ENCODE peak calls at places on chromosomes 6 and 20, in five cellular contexts. C is GM23248, M is cardiac muscle cell, N is left lung, Z is colonic mucosa. R is an unnamed sample. For H3K27me3 and H3K36me3, the result is how much of the 10 kb centered on the place peaks cover.

GRCh38 chr6:41921712-41921998 is 356 bp downstream of the BYSL start:
- DNase-seq in C (peak), M (no peak), N (no peak), Z (no peak), R (no peak)

GRCh38 chr6:68317366-68317765 is 317.7 kb upstream of the ADGRB3 start:
- DNase-seq in C (no peak), Z (no peak), M (no peak), N (no peak), R (no peak)

GRCh38 chr6:150631283-150631981 is 31.7 kb downstream of the PLEKHG1 start:
- DNase-seq in C (no peak), N (peak), Z (no peak), M (no peak), R (no peak)

GRCh38 chr6:158970640-158971291 is 29.2 kb downstream of the RSPH3 start:
- DNase-seq in Z (no peak), M (peak), N (no peak), C (peak), R (no peak)

GRCh38 chr20:12207875-12208274 is 290.2 kb downstream of the BTBD3 start:
- DNase-seq in N (no peak), M (peak), Z (peak), C (peak), R (peak)

GRCh38 chr6:139536751-139537617 is 162.5 kb upstream of the CITED2 start:
- DNase-seq in C (no peak), Z (peak), M (no peak), N (no peak), R (no peak)

GRCh38 chr6:132907915-132908314 is 93.5 kb downstream of the RPS12 start:
- DNase-seq in N (no peak), M (no peak), C (peak), Z (no peak), R (no peak)

GRCh38 chr6:56843476-56844349 is 111.2 kb upstream of the BEND6 start:
- DNase-seq in Z (peak), M (peak), C (peak), N (peak), R (peak)

GRCh38 chr20:50015993-50016770 is 33.4 kb downstream of the SNAI1 start:
- DNase-seq in N (no peak), M (peak), Z (no peak), C (peak), R (peak)

GRCh38 chr20:18632196-18632789 is 44.4 kb downstream of the DTD1 start:
- DNase-seq in M (peak), Z (peak), C (peak), N (peak), R (peak)

DNA sequence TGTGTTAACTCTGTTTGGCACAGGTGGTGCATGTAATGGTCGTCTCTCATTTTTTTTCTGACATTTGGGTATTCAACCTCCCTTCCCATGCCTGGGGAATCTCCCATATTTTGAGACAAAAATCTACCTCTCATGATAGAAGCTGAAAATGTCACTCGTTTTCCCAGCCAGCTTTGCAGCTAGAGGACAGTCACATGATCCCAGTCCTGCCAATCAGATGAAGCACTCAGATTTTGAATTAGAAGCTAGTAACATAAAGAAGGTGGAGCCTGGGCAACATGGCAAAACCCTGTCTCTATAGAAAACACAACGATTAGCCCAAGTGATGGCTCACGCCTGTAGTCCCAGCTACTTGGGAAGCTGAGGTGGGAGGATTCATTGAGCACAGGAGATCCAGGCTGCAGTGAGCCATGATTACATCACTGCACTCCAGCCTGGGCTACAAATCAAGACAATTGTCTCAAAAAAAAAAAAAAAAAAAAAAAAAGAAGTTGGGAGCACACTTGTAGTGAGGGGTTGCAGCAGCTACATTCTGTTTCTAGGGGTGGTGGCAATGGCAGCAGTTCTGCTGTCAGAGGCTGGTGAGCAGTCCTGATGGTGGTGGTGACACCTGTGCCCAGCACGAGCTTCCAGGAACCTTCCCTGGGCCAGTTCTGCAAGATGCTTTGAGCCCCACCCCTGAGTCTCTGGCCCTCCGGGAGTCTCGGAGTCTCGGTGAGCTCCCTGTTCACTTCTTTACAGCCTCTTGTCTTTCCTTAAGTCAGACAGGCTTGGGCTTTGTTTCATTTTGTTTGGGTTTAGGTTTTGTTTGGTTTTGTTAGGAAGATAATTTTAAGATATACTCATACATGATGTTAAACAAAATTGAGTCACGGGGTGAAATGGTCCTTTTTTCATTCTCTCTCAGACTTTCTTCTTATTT is 94.1 kb upstream of the KCNG1 start:
- DNase-seq in M (no peak), Z (no peak), N (no peak), C (peak), R (no peak)
- H3K4me3 ChIP-seq in M (no peak), Z (no peak), N (no peak), C (no peak), R (no peak)

GRCh38 chr20:21110811-21111210 is 4.7 kb upstream of the LINC00237 start:
- DNase-seq in C (no peak), M (no peak), Z (no peak), N (no peak), R (no peak)
- H3K27me3 ChIP-seq in C (under half), M (half or more), Z (under half), N (half or more), R (under half)

DNA sequence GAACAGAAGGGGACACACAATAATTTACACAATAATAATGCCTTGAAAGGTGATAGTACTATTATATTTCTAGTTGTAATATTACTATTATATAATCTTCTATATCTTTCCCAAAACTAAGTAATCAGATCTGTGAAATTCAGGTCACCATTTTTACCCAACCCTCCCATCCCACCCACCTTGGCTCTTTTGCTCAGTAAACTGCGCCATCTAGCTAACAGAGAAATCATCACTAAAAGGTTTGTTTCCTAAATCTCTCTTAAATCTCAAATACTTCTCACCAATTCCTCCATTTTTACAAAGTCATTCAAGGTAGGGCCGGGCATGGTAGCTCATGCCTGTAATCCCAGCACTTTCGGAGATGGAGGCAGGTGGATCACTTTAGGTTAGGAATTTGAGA is 83.4 kb downstream of the CDK19 start:
- DNase-seq in N (no peak), C (no peak), M (no peak), Z (no peak), R (no peak)
- H3K36me3 ChIP-seq in N (under half), C (under half), M (under half), Z (under half), R (under half)

GRCh38 chr6:15994814-15995459 is 133.9 kb upstream of the MYLIP start:
- DNase-seq in M (no peak), Z (no peak), C (no peak), N (no peak), R (no peak)
- H3K4me3 ChIP-seq in M (no peak), Z (no peak), C (no peak), N (no peak), R (no peak)

GRCh38 chr6:134345780-134346179 is 27.9 kb upstream of the SGK1 start:
- DNase-seq in C (no peak), N (no peak), Z (no peak), M (no peak), R (no peak)
- H3K27me3 ChIP-seq in C (under half), N (under half), Z (under half), M (under half), R (under half)

DNA sequence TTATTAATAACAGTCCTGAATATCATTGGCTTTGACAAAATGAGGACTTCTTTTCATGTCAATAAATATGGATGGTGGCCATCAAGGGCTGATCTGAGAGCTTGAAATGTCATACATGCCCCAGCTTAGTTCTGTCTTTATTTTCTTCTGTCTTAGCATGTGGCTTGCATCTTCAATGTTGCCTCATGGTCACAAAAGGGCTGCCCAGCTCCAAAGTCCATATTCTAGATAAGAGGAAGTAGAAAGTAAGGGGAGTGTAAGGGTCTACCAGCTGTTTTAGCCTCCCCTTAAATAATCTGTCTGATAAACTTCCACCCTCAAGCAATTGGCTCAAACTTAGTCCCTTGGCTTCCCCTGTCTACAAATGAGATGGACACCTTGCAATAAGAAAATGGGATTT is 14.2 kb downstream of the BTN2A1 start:
- DNase-seq in Z (no peak), M (no peak), C (no peak), N (no peak), R (no peak)
- H3K36me3 ChIP-seq in Z (under half), M (under half), C (under half), N (under half), R (under half)

DNA sequence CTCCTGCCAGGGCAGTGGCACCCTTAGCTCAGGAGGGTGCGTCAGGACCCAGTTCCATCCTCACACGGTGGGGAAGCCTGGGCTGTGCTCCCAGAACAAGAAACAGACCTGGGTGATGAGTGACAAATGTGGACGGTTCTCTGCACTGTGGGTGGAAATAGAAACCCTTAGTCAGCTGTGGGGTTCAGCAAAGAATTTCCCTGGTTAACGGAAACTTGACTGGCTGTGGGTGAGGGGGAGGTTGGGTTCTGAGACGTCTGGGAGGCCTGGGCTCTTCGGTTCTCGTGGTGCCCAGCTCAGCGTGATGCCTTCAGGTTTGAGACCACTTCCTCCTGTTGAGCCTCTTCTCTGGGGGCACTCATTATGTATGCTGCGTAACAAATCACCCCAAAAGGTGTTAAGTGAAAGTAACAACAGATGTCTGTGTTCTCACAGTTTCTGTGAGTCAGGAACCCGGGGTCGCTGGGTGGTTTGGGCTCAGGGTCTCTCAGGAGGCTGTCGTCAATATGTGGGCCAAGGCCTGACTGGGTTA is 53.1 kb upstream of the FAM83D start:
- DNase-seq in Z (no peak), C (no peak), M (no peak), N (no peak), R (no peak)
- H3K4me3 ChIP-seq in Z (no peak), C (no peak), M (no peak), N (no peak), R (no peak)

R was measured in Caco-2.